ENCODE peak calls at places on chromosome 13, in four cellular contexts. I is HEK293T, R is K562, X is GM12878. K is an unnamed sample.

GRCh38 chr13:91946498-91947070 is 548.2 kb downstream of the GPC5 start:
- DNase-seq in I (peak; percentile 74), R (no peak), X (no peak), K (peak; percentile 44)

GRCh38 chr13:40189885-40190655 is 476.4 kb downstream of the FOXO1 start:
- DNase-seq in I (no peak), R (no peak), X (no peak), K (no peak)

GRCh38 chr13:60654405-60654804 is 257.4 kb downstream of the TDRD3 start:
- DNase-seq in I (peak; percentile 23), X (no peak), R (no peak), K (peak; percentile 16)

GRCh38 chr13:98155475-98156111 is 12.7 kb downstream of the FARP1 start:
- DNase-seq in I (no peak), R (no peak), X (no peak), K (no peak)

GRCh38 chr13:51244637-51245405 is 22.6 kb downstream of the FAM124A start:
- DNase-seq in X (no peak), R (no peak), I (no peak), K (no peak)

GRCh38 chr13:81184556-81185265 is 843.8 kb upstream of the SPRY2 start:
- DNase-seq in R (no peak), X (no peak), I (no peak), K (no peak)

GRCh38 chr13:112947796-112948195 is 21.2 kb upstream of the MCF2L start:
- DNase-seq in X (no peak), I (no peak), R (no peak), K (no peak)

GRCh38 chr13:48400820-48401219 is 12.1 kb downstream of the LPAR6 start:
- DNase-seq in I (no peak), R (no peak), X (peak; percentile 25), K (no peak)

GRCh38 chr13:30143671-30144400 is 163.5 kb downstream of the KATNAL1 start:
- DNase-seq in X (no peak), I (no peak), R (no peak), K (no peak)

GRCh38 chr13:59587971-59588716 is 575.6 kb downstream of the DIAPH3 start:
- DNase-seq in X (no peak), I (no peak), R (no peak), K (no peak)

GRCh38 chr13:77300176-77301141 is 26.4 kb downstream of the MYCBP2 start:
- DNase-seq in R (no peak), X (no peak), I (no peak), K (no peak)

GRCh38 chr13:28355822-28356371 is 139.0 kb downstream of the FLT1 start:
- DNase-seq in I (no peak), R (no peak), X (no peak), K (no peak)
- TF ChIP-seq FOXK2 in I (no peak), R (no peak), X (no peak), K (no peak)

DNA sequence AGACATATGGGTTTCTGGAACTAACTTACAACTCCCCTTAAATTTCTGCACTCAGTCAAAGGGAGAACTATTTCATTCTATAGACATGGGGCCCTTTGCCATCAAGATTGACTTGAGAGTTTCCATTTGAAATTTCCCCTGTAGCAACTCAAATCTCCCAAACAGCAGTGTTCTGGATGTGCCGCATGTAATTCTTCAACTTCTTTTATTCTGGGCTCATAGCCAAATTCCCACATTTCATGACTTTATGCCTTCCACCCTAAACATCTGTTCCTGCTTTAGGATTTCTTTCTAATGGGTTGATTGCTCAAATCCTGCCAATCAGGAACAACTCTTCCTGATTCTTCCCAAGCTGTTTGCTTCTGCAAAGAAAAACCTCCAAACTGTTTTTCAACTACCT is 336.0 kb downstream of the TBC1D4 start:
- DNase-seq in R (no peak), X (no peak), I (no peak), K (no peak)
- TF ChIP-seq FOXK2 in R (no peak), X (no peak), I (no peak), K (no peak)

DNA sequence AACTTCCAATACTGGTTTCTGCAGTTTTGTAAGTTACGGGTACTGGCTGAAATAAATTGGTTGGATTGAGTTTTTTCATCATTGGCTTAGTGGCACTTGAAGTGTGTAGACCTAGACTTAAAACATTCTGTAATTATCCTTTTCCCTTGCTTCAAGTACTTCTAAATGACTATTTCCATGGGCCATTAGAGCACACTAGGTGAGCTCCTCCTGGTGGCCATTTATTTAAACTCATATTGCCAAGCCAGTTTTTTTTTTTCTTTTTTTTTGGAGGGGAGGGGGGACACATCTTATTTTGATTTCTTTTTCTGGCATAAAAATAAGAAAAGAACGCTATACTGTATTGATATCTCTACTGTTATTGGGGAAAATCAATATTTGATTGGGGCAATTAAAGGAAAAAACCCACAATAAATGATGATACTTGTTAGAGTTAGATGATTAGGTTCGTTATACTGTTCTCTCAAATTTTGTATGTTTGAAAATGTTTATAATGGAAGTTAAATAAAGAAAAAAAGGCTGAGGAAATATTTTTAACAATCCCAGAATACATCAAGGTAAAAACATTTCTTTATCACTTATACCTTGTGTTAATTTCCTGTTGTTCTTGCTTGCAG is 82.9 kb downstream of the PDS5B start:
- DNase-seq in I (peak; percentile 28), R (peak; percentile 24), X (no peak), K (peak; percentile 53)
- TF ChIP-seq FOXK2 in I (no peak), R (no peak), X (no peak), K (no peak)

DNA sequence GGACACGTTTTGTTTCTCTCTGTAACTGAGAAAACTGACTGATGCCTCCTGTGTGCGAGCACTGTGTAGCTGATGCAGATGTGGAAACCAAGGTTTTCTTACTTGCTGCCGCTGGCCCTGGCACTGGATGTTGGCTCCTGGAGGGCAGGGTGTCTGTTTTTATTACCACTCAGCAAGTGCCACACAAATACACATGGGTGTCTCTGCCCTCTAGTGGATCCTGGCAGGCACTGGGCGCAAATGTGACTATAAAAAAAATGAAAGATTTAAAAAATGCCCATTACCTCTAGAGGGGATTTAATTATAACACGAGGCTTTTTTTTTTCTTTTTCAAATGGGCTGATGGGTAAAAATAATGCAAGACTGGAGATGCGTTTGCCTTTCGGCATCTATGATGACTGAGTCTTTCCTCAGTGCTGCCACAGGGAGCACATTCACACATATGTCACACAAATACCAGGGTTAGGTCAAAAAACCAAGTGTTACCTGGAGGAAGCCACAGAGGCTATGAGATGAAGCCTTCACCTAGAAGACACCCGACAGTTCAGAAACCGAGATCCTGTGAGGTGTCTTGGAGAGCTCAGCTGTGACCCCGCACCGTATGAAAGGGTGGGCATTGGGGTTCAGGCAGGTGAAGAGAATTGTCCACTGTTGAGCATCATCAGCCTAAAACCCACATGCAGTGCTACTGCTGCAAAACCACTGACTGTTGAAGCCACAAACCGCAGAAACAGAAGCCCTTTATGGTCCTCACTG is 25.7 kb downstream of the CHAMP1 start:
- DNase-seq in X (no peak), R (no peak), I (no peak), K (peak; percentile 22)
- TF ChIP-seq FOXK2 in X (no peak), R (no peak), I (no peak), K (no peak)

DNA sequence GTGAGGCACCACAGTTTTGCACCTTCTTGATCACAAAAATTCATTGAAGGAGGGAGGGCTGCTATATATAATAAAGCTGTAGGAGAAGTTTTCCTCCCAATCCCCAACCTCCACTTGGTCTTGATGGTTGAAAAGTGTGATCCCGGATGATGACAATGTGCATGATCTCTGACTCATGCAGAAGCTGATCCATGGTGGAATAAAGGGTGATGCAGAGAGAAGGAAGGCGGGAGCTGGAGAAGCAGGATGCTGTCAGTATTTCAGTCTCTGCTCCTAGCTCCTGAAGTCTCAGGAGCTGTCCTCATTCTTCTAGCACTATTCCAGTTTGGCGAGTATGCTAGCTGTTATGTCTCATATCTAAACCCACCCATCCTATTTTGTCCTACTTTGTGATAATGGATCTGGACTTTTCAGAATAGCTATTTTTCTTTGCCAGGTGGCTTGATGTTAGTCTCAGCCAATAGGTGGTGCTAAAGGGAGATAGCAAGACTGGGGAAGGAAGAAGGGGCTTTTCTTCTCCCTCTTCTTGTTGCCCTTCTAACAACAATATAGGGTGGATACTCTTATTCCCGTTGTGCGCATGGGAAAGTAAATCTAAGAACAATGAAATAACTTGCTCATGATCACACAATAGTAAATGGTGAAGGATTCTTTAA is 65.6 kb upstream of the HTR2A start:
- DNase-seq in R (no peak), I (peak; percentile 13), X (no peak), K (no peak)
- TF ChIP-seq FOXK2 in R (no peak), I (no peak), X (no peak), K (no peak)